ENCODE peak calls at places on chromosome 9, in nine cellular contexts. D, W, G, T, A, R, V, J and C are unnamed samples.

GRCh38 chr9:15389173-15389572 is 33.5 kb upstream of the SNAPC3 start:
- DNase-seq in R (no peak), J (no peak), A (no peak), V (peak), T (no peak), D (no peak), W (no peak), G (no peak), C (no peak)

GRCh38 chr9:4762889-4763521 is 22.0 kb upstream of the AK3 start:
- DNase-seq in T (peak), W (peak), D (no peak), J (no peak), R (no peak), A (peak), G (peak), V (peak), C (no peak)

GRCh38 chr9:129497064-129497836 is 123.7 kb downstream of the C9orf50 start:
- DNase-seq in R (no peak), V (no peak), W (peak), G (no peak), D (no peak), A (no peak), J (no peak), T (peak), C (no peak)

GRCh38 chr9:109981091-109981490 is 201.1 kb downstream of the PALM2AKAP2 start:
- DNase-seq in W (no peak), G (no peak), T (no peak), R (no peak), J (no peak), D (no peak), A (no peak), V (no peak), C (no peak)

GRCh38 chr9:132995906-132996305 is 17.4 kb downstream of the GFI1B start:
- DNase-seq in R (no peak), V (no peak), A (no peak), D (no peak), J (no peak), G (no peak), W (no peak), T (no peak), C (no peak)

GRCh38 chr9:134694368-134694665 is 52.7 kb downstream of the COL5A1 start:
- DNase-seq in W (no peak), R (no peak), D (no peak), T (no peak), A (no peak), J (no peak), V (no peak), G (no peak), C (no peak)

GRCh38 chr9:20770947-20771346 is 86.9 kb downstream of the FOCAD start:
- DNase-seq in T (no peak), D (no peak), W (no peak), A (no peak), J (no peak), G (no peak), R (no peak), V (no peak), C (no peak)

GRCh38 chr9:126057869-126058467 is 268.7 kb upstream of the MVB12B start:
- DNase-seq in A (no peak), J (no peak), R (no peak), W (no peak), V (no peak), G (no peak), T (no peak), D (no peak), C (no peak)

GRCh38 chr9:93196095-93197055 is 12.4 kb downstream of the WNK2 start:
- DNase-seq in G (no peak), J (no peak), T (no peak), A (no peak), R (no peak), W (no peak), D (no peak), V (no peak), C (no peak)

GRCh38 chr9:110536802-110537201 is 42.7 kb downstream of the SVEP1 start:
- DNase-seq in J (peak), R (no peak), D (no peak), V (no peak), A (no peak), G (peak), W (no peak), T (no peak), C (peak)

GRCh38 chr9:72951043-72951442 is 1.8 kb downstream of the ALDH1A1 start:
- DNase-seq in V (no peak), A (no peak), G (no peak), T (no peak), D (no peak), J (no peak), R (no peak), W (no peak), C (no peak)

GRCh38 chr9:130461218-130461630 is 16.5 kb downstream of the ASS1 start:
- DNase-seq in W (peak), G (peak), A (no peak), R (peak), T (peak), J (peak), V (no peak), D (peak), C (no peak)

GRCh38 chr9:124238546-124239140 is 19.1 kb upstream of the NEK6 start:
- DNase-seq in R (no peak), T (no peak), J (no peak), A (no peak), V (no peak), D (no peak), G (no peak), W (no peak), C (no peak)

DNA sequence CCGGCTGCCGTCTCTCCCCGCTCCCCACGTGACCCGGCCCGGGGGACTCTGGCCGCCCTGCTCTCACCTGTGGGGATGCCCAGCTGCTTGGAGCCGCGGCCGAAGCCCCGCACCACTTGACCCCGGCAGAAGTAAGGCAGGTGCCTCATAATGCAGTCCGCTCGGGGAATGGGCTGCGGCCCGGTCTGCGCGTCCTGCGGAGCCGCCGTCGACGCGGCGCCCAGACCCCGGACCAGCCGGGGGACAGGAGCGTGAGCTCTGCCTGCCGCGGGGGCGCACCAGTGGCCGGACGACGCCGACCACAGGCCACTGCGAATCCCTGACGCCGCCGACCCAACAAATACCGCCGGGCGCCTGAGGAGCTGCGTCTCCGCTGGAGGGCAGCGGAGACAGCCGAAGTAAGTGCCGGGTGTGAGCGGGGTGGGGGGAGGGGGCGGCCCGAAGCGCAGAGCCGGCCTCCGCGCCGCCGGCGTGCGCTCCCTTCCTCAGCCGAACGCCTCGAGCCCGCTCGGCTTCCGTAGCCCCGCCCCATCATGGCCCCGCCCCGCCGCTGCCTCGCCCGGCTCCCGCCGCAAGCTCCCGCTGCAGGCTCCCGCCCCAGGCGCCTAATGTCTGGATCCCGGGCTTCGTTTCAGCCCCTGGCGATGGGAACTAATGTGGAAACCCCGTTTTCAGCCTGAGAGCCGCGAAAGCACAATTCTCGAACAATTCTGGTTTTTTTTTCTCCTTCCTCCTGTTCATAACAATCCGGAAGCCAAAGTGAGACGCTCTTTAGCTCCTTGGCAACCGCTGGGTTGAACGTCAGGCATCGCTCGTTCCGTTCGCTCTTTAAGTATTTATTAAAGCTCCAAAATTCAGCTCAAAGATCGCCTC is at the start of gene RFK:
- DNase-seq in T (peak), A (peak), G (peak), R (peak), W (peak), J (peak), D (peak), V (peak), C (peak)
- TF ChIP-seq CTCF in T (peak), A (no peak), G (no peak), R (peak), W (no peak), J (peak), D (peak), V (peak), C (peak)

DNA sequence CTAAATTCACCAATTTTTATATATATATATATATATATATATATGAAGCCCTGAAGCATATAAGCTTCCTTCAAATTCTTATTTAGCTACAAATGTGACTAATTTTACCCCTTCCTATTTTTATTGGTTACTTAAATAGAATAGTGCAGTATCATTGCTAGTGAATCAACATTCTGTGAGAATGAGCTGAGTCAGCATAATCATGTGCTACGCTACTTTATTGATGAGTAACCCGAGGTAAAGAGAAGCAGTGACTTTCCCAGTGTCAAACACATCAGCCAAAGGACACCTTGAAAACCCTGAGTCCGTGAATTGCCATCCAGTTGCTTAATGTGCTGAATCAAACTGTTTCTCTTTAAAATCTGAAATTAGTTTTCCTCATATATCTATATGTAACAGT is 546.2 kb downstream of the DMRTA1 start:
- DNase-seq in R (no peak), V (no peak), J (no peak), T (no peak), A (no peak), D (no peak), G (no peak), W (no peak), C (no peak)
- H3K4me3 ChIP-seq in R (no peak), V (no peak), J (no peak), T (no peak), A (no peak), D (no peak), G (no peak), W (no peak), C (no peak)

DNA sequence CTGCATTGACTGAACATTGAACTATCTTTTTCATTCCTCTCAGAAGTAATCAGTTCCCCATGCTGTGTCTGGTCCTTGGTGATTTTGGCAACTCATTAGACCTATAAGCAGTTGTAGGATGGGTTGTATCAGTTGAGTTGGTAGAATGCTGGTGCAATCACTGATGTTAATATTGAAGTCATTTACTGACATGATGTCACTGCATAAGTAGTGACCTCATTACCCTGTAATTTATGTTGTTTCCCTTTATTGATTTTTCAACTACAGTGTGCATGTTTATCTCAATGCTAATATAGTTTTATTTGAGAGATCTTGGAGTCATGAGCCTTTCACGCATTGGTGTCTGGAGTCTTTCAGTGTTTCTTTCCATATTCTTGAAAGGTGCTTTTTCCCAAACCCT is 275.0 kb downstream of the SPATA31D1 start:
- DNase-seq in W (no peak), T (no peak), V (no peak), A (no peak), J (no peak), D (no peak), R (no peak), G (no peak), C (no peak)
- TF ChIP-seq CTCF in W (no peak), T (no peak), V (no peak), A (no peak), J (no peak), D (no peak), R (no peak), G (no peak), C (no peak)

DNA sequence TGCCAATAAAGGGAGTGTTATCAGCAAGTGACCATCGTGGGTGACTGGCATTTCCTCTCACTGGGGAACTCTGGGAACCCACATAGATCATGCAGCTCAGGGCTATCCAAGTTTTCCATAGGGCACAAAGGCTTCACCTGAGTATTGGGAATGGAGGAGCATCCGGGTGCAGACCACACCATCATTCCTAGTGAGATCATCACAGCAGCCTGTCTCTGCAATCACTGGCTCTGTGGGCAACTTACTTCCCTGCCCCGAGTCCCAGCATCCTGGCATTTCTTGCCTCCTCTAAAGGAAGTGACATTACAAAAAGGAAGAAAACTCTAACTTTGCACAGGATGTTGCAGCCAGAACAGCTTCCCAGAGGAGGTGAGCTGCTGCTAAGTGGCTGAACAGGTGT is 80.6 kb upstream of the SHB start:
- DNase-seq in G (no peak), D (no peak), A (no peak), J (no peak), V (no peak), R (no peak), W (no peak), T (no peak), C (no peak)
- H3K4me3 ChIP-seq in G (no peak), D (no peak), A (no peak), J (no peak), V (no peak), R (no peak), W (no peak), T (no peak), C (no peak)

GRCh38 chr9:105834404-105834803 is 140.1 kb downstream of the TMEM38B start:
- DNase-seq in V (no peak), R (no peak), G (no peak), T (no peak), J (no peak), A (no peak), D (no peak), W (peak), C (no peak)

GRCh38 chr9:105828171-105828570 is 133.8 kb downstream of the TMEM38B start:
- DNase-seq in W (no peak), V (no peak), D (no peak), J (no peak), T (no peak), R (no peak), G (no peak), A (no peak), C (no peak)

GRCh38 chr9:105832311-105832710 is 138.0 kb downstream of the TMEM38B start:
- DNase-seq in R (no peak), J (peak), A (no peak), G (no peak), D (no peak), W (no peak), V (no peak), T (no peak), C (no peak)

GRCh38 chr9:105833271-105833975 is 139.1 kb downstream of the TMEM38B start:
- DNase-seq in T (no peak), G (no peak), D (no peak), A (no peak), J (peak), W (no peak), V (no peak), R (no peak), C (no peak)

DNA sequence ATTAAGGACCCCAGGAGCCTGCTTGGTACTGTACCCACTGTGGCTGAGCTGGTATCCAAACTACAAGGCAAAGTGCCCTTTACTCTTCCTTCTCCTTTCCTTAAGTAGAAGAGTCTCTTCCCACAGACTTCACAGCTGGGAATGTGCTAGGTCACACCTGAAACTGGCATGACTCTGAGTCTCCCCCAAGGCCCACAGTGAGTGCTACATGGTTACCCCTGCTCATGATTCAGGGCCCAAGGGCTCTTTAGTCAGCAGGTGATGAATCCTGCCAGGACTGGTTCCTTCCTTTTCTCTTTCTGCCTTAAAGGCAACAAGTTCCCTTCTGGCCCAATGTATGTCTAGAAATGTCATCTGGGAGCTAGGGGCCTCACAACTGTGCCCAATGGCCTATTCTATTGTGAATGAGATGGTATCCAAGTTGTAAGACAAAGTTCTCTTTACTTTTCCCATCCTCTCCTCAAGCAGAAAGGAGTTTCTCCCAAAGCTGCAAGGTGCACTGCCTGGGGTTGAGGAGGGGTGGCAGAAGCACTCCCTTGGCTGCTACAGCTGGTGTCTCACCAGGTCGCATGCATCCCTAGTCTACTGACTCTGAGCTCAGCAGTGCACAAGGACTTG is 134.4 kb downstream of the TMEM38B start:
- DNase-seq in R (no peak), J (peak), V (no peak), G (no peak), A (no peak), W (no peak), T (no peak), D (no peak), C (no peak)
- TF ChIP-seq CTCF in R (no peak), J (no peak), V (no peak), G (no peak), A (no peak), W (no peak), T (no peak), D (no peak), C (no peak)